ENCODE peak calls at places on chromosomes 2 and 18, in seven cellular contexts. One of them, this sample, is unnamed.

GRCh38 chr2:152089238-152089637 is 9.6 kb downstream of the CACNB4 start:
- DNase-seq in gastrocnemius medialis: no peak
- DNase-seq in adrenal gland: no peak
- DNase-seq in K562: no peak
- DNase-seq in tibial artery: no peak
- DNase-seq in Caco-2: no peak
- DNase-seq in fibroblast of lung: no peak
- DNase-seq in this sample: no peak

GRCh38 chr2:144438722-144439508 is 81.0 kb downstream of the ZEB2 start:
- DNase-seq in gastrocnemius medialis: no peak
- DNase-seq in adrenal gland: no peak
- DNase-seq in K562: no peak
- DNase-seq in tibial artery: no peak
- DNase-seq in Caco-2: no peak
- DNase-seq in fibroblast of lung: no peak
- DNase-seq in this sample: no peak

GRCh38 chr2:148796735-148797512 is 78.1 kb upstream of the KIF5C start:
- DNase-seq in gastrocnemius medialis: no peak
- DNase-seq in adrenal gland: no peak
- DNase-seq in K562: no peak
- DNase-seq in tibial artery: no peak
- DNase-seq in Caco-2: no peak
- DNase-seq in fibroblast of lung: no peak
- DNase-seq in this sample: no peak

GRCh38 chr2:235570256-235570655 is 76.4 kb downstream of the AGAP1 start:
- DNase-seq in gastrocnemius medialis: no peak
- DNase-seq in adrenal gland: no peak
- DNase-seq in K562: no peak
- DNase-seq in tibial artery: no peak
- DNase-seq in Caco-2: peak; percentile 53
- DNase-seq in fibroblast of lung: peak; percentile 8
- DNase-seq in this sample: no peak

GRCh38 chr2:177131858-177132257 is 80.7 kb upstream of the HNRNPA3 start:
- DNase-seq in gastrocnemius medialis: no peak
- DNase-seq in adrenal gland: no peak
- DNase-seq in K562: no peak
- DNase-seq in tibial artery: no peak
- DNase-seq in Caco-2: no peak
- DNase-seq in fibroblast of lung: no peak
- DNase-seq in this sample: no peak

GRCh38 chr2:11758187-11758586 is 11.8 kb downstream of the LPIN1 start:
- DNase-seq in gastrocnemius medialis: no peak
- DNase-seq in adrenal gland: no peak
- DNase-seq in K562: no peak
- DNase-seq in tibial artery: no peak
- DNase-seq in Caco-2: no peak
- DNase-seq in fibroblast of lung: no peak
- DNase-seq in this sample: no peak

GRCh38 chr18:79971986-79972385 is 7.5 kb downstream of the HSBP1L1 start:
- DNase-seq in gastrocnemius medialis: no peak
- DNase-seq in adrenal gland: no peak
- DNase-seq in K562: no peak
- DNase-seq in tibial artery: no peak
- DNase-seq in Caco-2: no peak
- DNase-seq in fibroblast of lung: no peak
- DNase-seq in this sample: no peak

GRCh38 chr2:112791019-112791418 is 6.7 kb upstream of the IL1A start:
- DNase-seq in gastrocnemius medialis: no peak
- DNase-seq in adrenal gland: no peak
- DNase-seq in K562: no peak
- DNase-seq in tibial artery: no peak
- DNase-seq in Caco-2: no peak
- DNase-seq in fibroblast of lung: no peak
- DNase-seq in this sample: no peak

GRCh38 chr18:32383040-32383819 is 87.5 kb downstream of the GAREM1 start:
- DNase-seq in gastrocnemius medialis: no peak
- DNase-seq in adrenal gland: peak; percentile 70
- DNase-seq in K562: no peak
- DNase-seq in tibial artery: no peak
- DNase-seq in Caco-2: no peak
- DNase-seq in fibroblast of lung: peak; percentile 94
- DNase-seq in this sample: no peak

GRCh38 chr2:124983595-124983994 is 958.5 kb downstream of the CNTNAP5 start:
- DNase-seq in gastrocnemius medialis: no peak
- DNase-seq in adrenal gland: no peak
- DNase-seq in K562: no peak
- DNase-seq in tibial artery: no peak
- DNase-seq in Caco-2: no peak
- DNase-seq in fibroblast of lung: peak; percentile 74
- DNase-seq in this sample: no peak

GRCh38 chr2:195212586-195212985 is 444.4 kb upstream of the SLC39A10 start:
- DNase-seq in gastrocnemius medialis: no peak
- DNase-seq in adrenal gland: no peak
- DNase-seq in K562: no peak
- DNase-seq in tibial artery: no peak
- DNase-seq in Caco-2: no peak
- DNase-seq in fibroblast of lung: no peak
- DNase-seq in this sample: no peak

GRCh38 chr2:10408649-10409579 is 39.2 kb downstream of the ODC1 start:
- DNase-seq in gastrocnemius medialis: peak; percentile 77
- DNase-seq in adrenal gland: peak; percentile 87
- DNase-seq in K562: peak; percentile 94
- DNase-seq in tibial artery: peak; percentile 52
- DNase-seq in Caco-2: peak; percentile 95
- DNase-seq in fibroblast of lung: peak; percentile 70
- DNase-seq in this sample: peak; percentile 67

GRCh38 chr2:160207804-160208661 is 8.0 kb upstream of the ITGB6 start:
- DNase-seq in gastrocnemius medialis: peak; percentile 87
- DNase-seq in adrenal gland: peak; percentile 86
- DNase-seq in K562: no peak
- DNase-seq in tibial artery: peak; percentile 74
- DNase-seq in Caco-2: no peak
- DNase-seq in fibroblast of lung: peak; percentile 86
- DNase-seq in this sample: peak; percentile 42

GRCh38 chr18:65516209-65516608 is 234.6 kb upstream of the CDH7 start:
- DNase-seq in gastrocnemius medialis: no peak
- DNase-seq in adrenal gland: no peak
- DNase-seq in K562: no peak
- DNase-seq in tibial artery: no peak
- DNase-seq in Caco-2: no peak
- DNase-seq in fibroblast of lung: no peak
- DNase-seq in this sample: no peak

GRCh38 chr2:126885701-126886121 is 13.0 kb upstream of the TEX51 start:
- DNase-seq in gastrocnemius medialis: no peak
- DNase-seq in adrenal gland: peak; percentile 28
- DNase-seq in K562: no peak
- DNase-seq in tibial artery: no peak
- DNase-seq in Caco-2: no peak
- DNase-seq in fibroblast of lung: peak; percentile 72
- DNase-seq in this sample: peak; percentile 17

GRCh38 chr18:27685807-27686412 is 491.0 kb downstream of the CDH2 start:
- DNase-seq in gastrocnemius medialis: no peak
- DNase-seq in adrenal gland: peak; percentile 25
- DNase-seq in K562: peak; percentile 16
- DNase-seq in tibial artery: no peak
- DNase-seq in Caco-2: peak; percentile 31
- DNase-seq in fibroblast of lung: peak; percentile 56
- DNase-seq in this sample: no peak

GRCh38 chr2:188600536-188601210 is 309.0 kb downstream of the GULP1 start:
- DNase-seq in gastrocnemius medialis: no peak
- DNase-seq in adrenal gland: no peak
- DNase-seq in K562: no peak
- DNase-seq in tibial artery: no peak
- DNase-seq in Caco-2: no peak
- DNase-seq in fibroblast of lung: peak; percentile 69
- DNase-seq in this sample: no peak

GRCh38 chr2:175837046-175837445 is 165.0 kb downstream of the LNPK start:
- DNase-seq in gastrocnemius medialis: no peak
- DNase-seq in adrenal gland: peak; percentile 60
- DNase-seq in K562: no peak
- DNase-seq in tibial artery: no peak
- DNase-seq in Caco-2: no peak
- DNase-seq in fibroblast of lung: peak; percentile 87
- DNase-seq in this sample: no peak

GRCh38 chr2:216877085-216877484 is 17.2 kb upstream of the TNP1 start:
- DNase-seq in gastrocnemius medialis: no peak
- DNase-seq in adrenal gland: no peak
- DNase-seq in K562: no peak
- DNase-seq in tibial artery: no peak
- DNase-seq in Caco-2: no peak
- DNase-seq in fibroblast of lung: no peak
- DNase-seq in this sample: no peak

GRCh38 chr18:3816601-3817363 is 366.8 kb downstream of the TGIF1 start:
- DNase-seq in gastrocnemius medialis: no peak
- DNase-seq in adrenal gland: peak; percentile 49
- DNase-seq in K562: no peak
- DNase-seq in tibial artery: no peak
- DNase-seq in Caco-2: peak; percentile 60
- DNase-seq in fibroblast of lung: peak; percentile 100
- DNase-seq in this sample: no peak

GRCh38 chr2:108403494-108403893 is 25.7 kb downstream of the SULT1C4 start:
- DNase-seq in gastrocnemius medialis: no peak
- DNase-seq in adrenal gland: no peak
- DNase-seq in K562: no peak
- DNase-seq in tibial artery: no peak
- DNase-seq in Caco-2: no peak
- DNase-seq in fibroblast of lung: peak; percentile 66
- DNase-seq in this sample: no peak

GRCh38 chr2:42568431-42569115 is at the start of gene MTA3:
- DNase-seq in gastrocnemius medialis: peak; percentile 39
- DNase-seq in adrenal gland: peak; percentile 76
- DNase-seq in K562: peak; percentile 86
- DNase-seq in tibial artery: peak; percentile 47
- DNase-seq in Caco-2: peak; percentile 82
- DNase-seq in fibroblast of lung: peak; percentile 27
- DNase-seq in this sample: peak; percentile 74

GRCh38 chr2:197059498-197059897 is 133.0 kb upstream of the PGAP1 start:
- DNase-seq in gastrocnemius medialis: no peak
- DNase-seq in adrenal gland: no peak
- DNase-seq in K562: no peak
- DNase-seq in tibial artery: no peak
- DNase-seq in Caco-2: no peak
- DNase-seq in fibroblast of lung: no peak
- DNase-seq in this sample: no peak

GRCh38 chr2:229634574-229635185 is 79.7 kb downstream of the DNER start:
- DNase-seq in gastrocnemius medialis: no peak
- DNase-seq in adrenal gland: no peak
- DNase-seq in K562: no peak
- DNase-seq in tibial artery: no peak
- DNase-seq in Caco-2: no peak
- DNase-seq in fibroblast of lung: no peak
- DNase-seq in this sample: no peak

GRCh38 chr2:65212619-65213018 is 15.0 kb upstream of the ACTR2 start:
- DNase-seq in gastrocnemius medialis: no peak
- DNase-seq in adrenal gland: no peak
- DNase-seq in K562: no peak
- DNase-seq in tibial artery: no peak
- DNase-seq in Caco-2: no peak
- DNase-seq in fibroblast of lung: no peak
- DNase-seq in this sample: no peak

DNA sequence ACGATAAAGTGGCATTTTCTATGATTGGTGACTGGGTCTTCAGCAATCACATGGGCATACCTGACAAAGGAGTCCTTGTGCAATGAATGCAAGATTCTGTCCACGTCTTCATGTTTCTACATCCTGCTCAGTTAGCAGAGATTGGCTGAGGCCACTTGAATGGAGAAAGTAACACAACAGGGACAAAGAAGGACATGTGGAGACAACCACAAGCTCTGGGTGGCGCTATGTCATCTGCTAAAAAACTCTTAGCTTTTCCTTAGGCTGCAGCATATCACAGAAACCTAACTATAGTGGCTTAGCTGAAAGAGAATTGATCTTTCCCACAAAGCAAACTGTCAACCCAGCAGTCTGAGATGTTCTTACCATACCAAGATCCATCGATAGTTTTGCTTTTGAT is 1109.7 kb downstream of the SOCS6 start:
- DNase-seq in gastrocnemius medialis: no peak
- DNase-seq in adrenal gland: no peak
- DNase-seq in K562: no peak
- DNase-seq in tibial artery: no peak
- DNase-seq in Caco-2: no peak
- DNase-seq in fibroblast of lung: peak; percentile 67
- DNase-seq in this sample: no peak
- H3K9me3 ChIP-seq in gastrocnemius medialis: no peaks in the 10 kb centered on the region
- H3K9me3 ChIP-seq in adrenal gland: no peaks in the 10 kb centered on the region
- H3K9me3 ChIP-seq in K562: no peaks in the 10 kb centered on the region
- H3K9me3 ChIP-seq in tibial artery: no peaks in the 10 kb centered on the region
- H3K9me3 ChIP-seq in Caco-2: no peaks in the 10 kb centered on the region
- H3K9me3 ChIP-seq in fibroblast of lung: no peaks in the 10 kb centered on the region
- H3K9me3 ChIP-seq in this sample: no peaks in the 10 kb centered on the region

DNA sequence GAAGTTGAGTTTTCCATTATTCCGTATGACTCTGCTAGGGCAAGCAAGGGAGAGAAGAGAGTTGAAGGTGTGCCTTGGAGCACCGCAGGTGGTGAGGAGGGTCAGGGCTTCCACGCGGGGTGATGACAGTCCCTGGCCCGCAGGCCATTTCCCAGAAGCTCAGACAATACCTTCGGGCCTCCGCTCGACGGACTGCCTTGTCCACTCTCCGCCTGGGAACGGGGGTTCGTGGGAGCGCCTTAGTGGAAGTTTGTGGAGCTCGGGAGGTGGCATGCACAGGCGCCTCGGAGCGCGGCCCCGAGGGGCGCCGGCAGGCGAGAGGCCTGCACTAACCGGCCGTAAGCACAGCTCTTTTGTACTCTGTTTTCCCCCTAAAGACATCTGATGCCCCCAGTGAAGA is 69.8 kb downstream of the ARHGEF33 start:
- DNase-seq in gastrocnemius medialis: no peak
- DNase-seq in adrenal gland: no peak
- DNase-seq in K562: no peak
- DNase-seq in tibial artery: no peak
- DNase-seq in Caco-2: no peak
- DNase-seq in fibroblast of lung: no peak
- DNase-seq in this sample: peak; percentile 15
- H3K4me3 ChIP-seq in gastrocnemius medialis: peak overlapping the region; percentile 55
- H3K4me3 ChIP-seq in adrenal gland: peak overlapping the region; percentile 62
- H3K4me3 ChIP-seq in K562: no peak overlapping the region
- H3K4me3 ChIP-seq in tibial artery: peak overlapping the region; percentile 60
- H3K4me3 ChIP-seq in Caco-2: no peak overlapping the region
- H3K4me3 ChIP-seq in fibroblast of lung: no peak overlapping the region
- H3K4me3 ChIP-seq in this sample: peak overlapping the region; percentile 64

DNA sequence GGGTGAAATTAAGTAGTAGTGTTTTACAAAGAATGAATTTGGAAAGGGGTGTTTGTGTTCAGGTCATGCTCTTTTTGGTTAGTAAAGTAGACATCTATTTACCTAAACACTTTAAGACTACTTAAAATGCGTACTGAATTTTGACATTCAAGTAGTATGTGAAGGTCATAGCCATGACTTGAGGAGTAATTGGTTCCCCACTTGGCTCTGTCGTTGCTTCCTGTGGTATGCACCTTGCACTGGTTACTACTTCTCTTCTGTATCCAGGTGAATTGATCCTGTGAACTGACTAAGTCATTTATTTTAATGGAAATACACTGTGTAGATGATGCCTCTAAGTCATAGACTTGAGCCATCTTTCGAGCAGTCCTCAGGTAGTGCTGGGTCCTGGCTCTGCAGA is 97.9 kb downstream of the ITGB1BP1 start:
- DNase-seq in gastrocnemius medialis: no peak
- DNase-seq in adrenal gland: no peak
- DNase-seq in K562: no peak
- DNase-seq in tibial artery: no peak
- DNase-seq in Caco-2: no peak
- DNase-seq in fibroblast of lung: no peak
- DNase-seq in this sample: no peak
- H3K36me3 ChIP-seq in gastrocnemius medialis: no peaks in the 10 kb centered on the region
- H3K36me3 ChIP-seq in adrenal gland: no peaks in the 10 kb centered on the region
- H3K36me3 ChIP-seq in K562: no peaks in the 10 kb centered on the region
- H3K36me3 ChIP-seq in tibial artery: peaks cover 16% of the 10 kb centered on the region
- H3K36me3 ChIP-seq in Caco-2: peaks cover 3% of the 10 kb centered on the region
- H3K36me3 ChIP-seq in fibroblast of lung: peaks cover 3% of the 10 kb centered on the region
- H3K36me3 ChIP-seq in this sample: peaks cover 17% of the 10 kb centered on the region

GRCh38 chr2:120395221-120395620 is 49.3 kb downstream of the INHBB start:
- DNase-seq in gastrocnemius medialis: no peak
- DNase-seq in adrenal gland: no peak
- DNase-seq in K562: no peak
- DNase-seq in tibial artery: peak; percentile 15
- DNase-seq in Caco-2: no peak
- DNase-seq in fibroblast of lung: no peak
- DNase-seq in this sample: no peak
- H3K9me3 ChIP-seq in gastrocnemius medialis: no peaks in the 10 kb centered on the region
- H3K9me3 ChIP-seq in adrenal gland: no peaks in the 10 kb centered on the region
- H3K9me3 ChIP-seq in K562: peaks cover 2% of the 10 kb centered on the region
- H3K9me3 ChIP-seq in tibial artery: no peaks in the 10 kb centered on the region
- H3K9me3 ChIP-seq in Caco-2: no peaks in the 10 kb centered on the region
- H3K9me3 ChIP-seq in fibroblast of lung: no peaks in the 10 kb centered on the region
- H3K9me3 ChIP-seq in this sample: no peaks in the 10 kb centered on the region